ENCODE peak calls at places on chromosomes 12 and 14, in ten cellular contexts. D, N, Y, F, H, B, W, O, T and Z are unnamed samples.

GRCh38 chr12:20493924-20494323 is 125.6 kb downstream of the PDE3A start:
- DNase-seq in W (no peak), H (no peak), O (no peak), F (no peak), N (no peak), B (no peak), T (no peak), D (no peak), Y (no peak), Z (no peak)

GRCh38 chr12:132566551-132567131 is 43.7 kb downstream of the LRCOL1 start:
- DNase-seq in B (no peak), H (no peak), F (no peak), Y (no peak), W (no peak), O (no peak), T (no peak), D (no peak), N (no peak), Z (no peak)

GRCh38 chr12:25245491-25245890 is 5.2 kb downstream of the KRAS start:
- DNase-seq in Y (no peak), F (no peak), B (no peak), H (no peak), T (no peak), W (no peak), N (no peak), O (no peak), D (no peak), Z (no peak)

GRCh38 chr14:20434701-20435453 is 1.1 kb downstream of the KLHL33 start:
- DNase-seq in T (peak), W (peak), H (no peak), B (no peak), Y (no peak), O (peak), D (no peak), N (no peak), F (peak), Z (no peak)

GRCh38 chr12:59372971-59373370 is 222.9 kb upstream of the SLC16A7 start:
- DNase-seq in D (peak), T (no peak), O (no peak), N (no peak), H (no peak), W (peak), F (peak), B (no peak), Y (peak), Z (no peak)

GRCh38 chr12:122793685-122794106 is 19.3 kb downstream of the CCDC62 start:
- DNase-seq in O (peak), T (no peak), H (no peak), B (peak), F (peak), D (peak), N (peak), W (peak), Y (peak), Z (peak)

GRCh38 chr12:6827982-6828670 is at the start of gene P3H3:
- DNase-seq in Y (no peak), T (no peak), W (peak), F (peak), N (peak), O (no peak), H (no peak), B (no peak), D (peak), Z (peak)

GRCh38 chr12:76037130-76038105 is 5.8 kb upstream of the PHLDA1 start:
- DNase-seq in D (peak), N (peak), F (peak), Y (peak), W (peak), O (peak), T (no peak), B (peak), H (no peak), Z (peak)

GRCh38 chr14:104370256-104370870 is 209.2 kb upstream of the C14orf180 start:
- DNase-seq in N (peak), B (peak), O (peak), D (no peak), W (no peak), F (peak), Y (no peak), H (no peak), T (no peak), Z (no peak)

GRCh38 chr12:104494816-104495158 is 38.0 kb downstream of the CHST11 start:
- DNase-seq in W (peak), D (no peak), H (no peak), O (no peak), F (no peak), N (no peak), Y (no peak), B (no peak), T (no peak), Z (no peak)

GRCh38 chr12:89862511-89863331 is 154.1 kb upstream of the ATP2B1 start:
- DNase-seq in F (peak), D (peak), H (no peak), Y (no peak), W (no peak), O (peak), T (peak), N (peak), B (no peak), Z (no peak)

GRCh38 chr12:45232771-45233372 is 17.0 kb downstream of the ANO6 start:
- DNase-seq in T (peak), F (no peak), N (no peak), Y (peak), B (peak), D (peak), W (peak), O (peak), H (no peak), Z (no peak)

GRCh38 chr12:75275702-75276101 is 54.4 kb downstream of the CAPS2 start:
- DNase-seq in O (no peak), F (no peak), W (no peak), B (no peak), Y (no peak), N (no peak), D (no peak), T (no peak), H (no peak), Z (no peak)

GRCh38 chr12:107134558-107134957 is 41.2 kb upstream of the CRY1 start:
- DNase-seq in H (no peak), T (no peak), D (no peak), F (peak), O (peak), B (no peak), Y (no peak), N (no peak), W (peak), Z (no peak)

GRCh38 chr12:18737819-18738218 is at the start of the genes CAPZA3 and PLCZ1:
- DNase-seq in W (no peak), H (no peak), Y (no peak), O (no peak), D (no peak), N (no peak), T (no peak), F (no peak), B (no peak), Z (no peak)

GRCh38 chr12:47775100-47775911 is 2.3 kb downstream of the SLC48A1 start:
- DNase-seq in Y (no peak), W (peak), H (no peak), F (no peak), N (no peak), B (no peak), O (peak), T (no peak), D (peak), Z (no peak)

GRCh38 chr12:91657016-91657415 is 474.4 kb upstream of the DCN start:
- DNase-seq in T (no peak), W (no peak), N (no peak), D (no peak), O (no peak), Y (no peak), B (no peak), F (no peak), H (no peak), Z (no peak)

GRCh38 chr12:123390415-123391093 is 6.6 kb downstream of the KMT5A start:
- DNase-seq in O (no peak), B (no peak), D (peak), W (no peak), F (peak), T (no peak), N (peak), H (no peak), Y (no peak), Z (no peak)

GRCh38 chr12:57092876-57093411 is 4.0 kb downstream of the NAB2 start:
- DNase-seq in N (no peak), W (no peak), B (no peak), F (no peak), T (no peak), H (no peak), Y (no peak), D (no peak), O (no peak), Z (no peak)

GRCh38 chr12:123057505-123058265 is 77.2 kb downstream of the ARL6IP4 start:
- DNase-seq in N (no peak), Y (no peak), H (no peak), B (no peak), T (no peak), O (no peak), W (no peak), F (no peak), D (no peak), Z (no peak)

GRCh38 chr12:97572220-97572619 is 109.6 kb downstream of the RMST start:
- DNase-seq in Y (no peak), D (no peak), F (no peak), B (no peak), H (no peak), W (no peak), T (no peak), N (no peak), O (no peak), Z (no peak)

GRCh38 chr12:43655586-43655985 is 103.0 kb downstream of the PUS7L start:
- DNase-seq in Y (peak), F (no peak), N (no peak), O (no peak), H (no peak), T (no peak), D (peak), B (no peak), W (peak), Z (no peak)

GRCh38 chr12:25040593-25040992 is 91.7 kb upstream of the BCAT1 start:
- DNase-seq in D (no peak), W (no peak), O (no peak), H (no peak), T (no peak), B (no peak), Y (no peak), N (no peak), F (no peak), Z (no peak)

GRCh38 chr12:62482769-62483168 is 16.1 kb downstream of the MON2 start:
- DNase-seq in F (no peak), H (no peak), T (no peak), B (no peak), W (no peak), D (no peak), Y (no peak), N (no peak), O (no peak), Z (no peak)

GRCh38 chr12:124855275-124855957 is 8.2 kb downstream of the SCARB1 start:
- DNase-seq in T (no peak), W (no peak), Y (no peak), D (no peak), F (no peak), B (no peak), N (no peak), O (peak), H (no peak), Z (no peak)

GRCh38 chr12:45912774-45913173 is 77.6 kb downstream of the SCAF11 start:
- DNase-seq in F (no peak), Y (no peak), T (no peak), D (no peak), W (no peak), H (no peak), O (no peak), B (no peak), N (no peak), Z (no peak)

GRCh38 chr12:81617915-81618314 is 141.2 kb downstream of the PPFIA2 start:
- DNase-seq in N (no peak), D (no peak), H (no peak), O (no peak), T (no peak), B (no peak), F (no peak), W (peak), Y (no peak), Z (no peak)

GRCh38 chr12:72511906-72512305 is 239.7 kb downstream of the TRHDE start:
- DNase-seq in D (peak), O (no peak), N (no peak), F (no peak), Y (peak), T (no peak), H (no peak), W (peak), B (no peak), Z (no peak)

GRCh38 chr12:90036641-90037040 is 328.0 kb upstream of the ATP2B1 start:
- DNase-seq in N (no peak), T (no peak), D (no peak), W (no peak), F (no peak), O (no peak), H (no peak), B (peak), Y (peak), Z (no peak)

GRCh38 chr12:88662093-88662492 is 81.8 kb upstream of the KITLG start:
- DNase-seq in O (no peak), W (no peak), B (no peak), D (no peak), Y (no peak), N (no peak), F (no peak), H (no peak), T (no peak), Z (no peak)

GRCh38 chr12:130014485-130014807 is 110.6 kb upstream of the TMEM132D start:
- DNase-seq in F (no peak), T (no peak), Y (no peak), H (no peak), B (no peak), W (no peak), D (no peak), N (no peak), O (no peak), Z (no peak)

GRCh38 chr12:64780531-64781373 is 21.5 kb upstream of the GNS start:
- DNase-seq in O (peak), Y (peak), D (no peak), B (peak), W (no peak), H (peak), T (no peak), N (peak), F (peak), Z (peak)

GRCh38 chr14:104872469-104873341 is 7.6 kb downstream of the CEP170B start:
- DNase-seq in Y (peak), B (peak), F (peak), T (no peak), N (no peak), H (no peak), O (peak), W (peak), D (peak), Z (no peak)

GRCh38 chr14:93059917-93060545 is 55.7 kb downstream of the ITPK1 start:
- DNase-seq in T (no peak), Y (no peak), W (no peak), O (no peak), H (no peak), F (no peak), D (no peak), B (no peak), N (no peak), Z (no peak)

GRCh38 chr12:44573723-44574122 is 302.4 kb downstream of the NELL2 start:
- DNase-seq in T (no peak), B (no peak), H (no peak), W (no peak), D (no peak), Y (no peak), O (no peak), F (no peak), N (no peak), Z (no peak)

GRCh38 chr12:28104338-28104737 is 85.9 kb upstream of the CCDC91 start:
- DNase-seq in N (no peak), T (no peak), Y (no peak), D (no peak), W (no peak), F (no peak), B (no peak), H (no peak), O (no peak), Z (no peak)

GRCh38 chr14:54653764-54654469 is 87.0 kb downstream of the SAMD4A start:
- DNase-seq in N (no peak), T (peak), W (peak), O (peak), D (peak), F (peak), Y (peak), B (no peak), H (no peak), Z (no peak)

GRCh38 chr12:110039085-110039807 is 9.1 kb downstream of the C12orf76 start:
- DNase-seq in O (peak), W (peak), N (peak), B (peak), H (peak), D (peak), Y (peak), F (peak), T (no peak), Z (no peak)

GRCh38 chr14:92693998-92694780 is 54.2 kb downstream of the LGMN start:
- DNase-seq in D (no peak), B (no peak), T (no peak), O (no peak), F (no peak), Y (no peak), W (peak), N (no peak), H (no peak), Z (no peak)

GRCh38 chr12:95919110-95919509 is 23.3 kb downstream of the CCDC38 start:
- DNase-seq in W (no peak), O (no peak), T (no peak), Y (no peak), N (no peak), B (no peak), D (no peak), H (no peak), F (no peak), Z (no peak)
- TF ChIP-seq CTCF in W (no peak), O (no peak), T (no peak), Y (no peak), N (no peak), B (no peak), D (no peak), H (no peak), F (no peak), Z (no peak)

GRCh38 chr14:30610719-30611388 is 11.3 kb upstream of the SCFD1 start:
- DNase-seq in O (peak), H (no peak), F (peak), T (peak), D (peak), Y (peak), N (peak), B (peak), W (peak), Z (no peak)
- TF ChIP-seq CTCF in O (peak), H (no peak), F (no peak), T (no peak), D (peak), Y (no peak), N (peak), B (peak), W (peak), Z (no peak)

GRCh38 chr12:120467439-120467838 is 2.1 kb downstream of the SRSF9 start:
- DNase-seq in W (no peak), N (no peak), Y (no peak), O (no peak), H (no peak), F (no peak), T (no peak), D (no peak), B (no peak), Z (no peak)
- TF ChIP-seq CTCF in W (no peak), N (no peak), Y (no peak), O (no peak), H (no peak), F (no peak), T (no peak), D (no peak), B (no peak), Z (no peak)

GRCh38 chr14:37340353-37340752 is 142.6 kb downstream of the MIPOL1 start:
- DNase-seq in Y (no peak), O (no peak), H (no peak), T (no peak), B (no peak), N (no peak), F (no peak), W (no peak), D (no peak), Z (no peak)
- TF ChIP-seq CTCF in Y (peak), O (no peak), H (no peak), T (no peak), B (no peak), N (no peak), F (no peak), W (no peak), D (no peak), Z (no peak)